ENCODE peak calls at places on chromosomes 12 and 14, in eight cellular contexts. A, I, R, V, B, U, Z and T are unnamed samples.

GRCh38 chr12:52441320-52441911 is 7.2 kb upstream of the KRT75 start:
- DNase-seq in A (peak), I (no peak), R (peak), V (no peak), B (no peak), U (no peak), Z (peak), T (no peak)

GRCh38 chr14:36617824-36618223 is 35.4 kb upstream of the NKX2-8 start:
- DNase-seq in A (no peak), I (no peak), R (no peak), V (no peak), B (no peak), U (no peak), Z (no peak), T (no peak)

GRCh38 chr14:95547626-95548327 is 12.9 kb downstream of the GLRX5 start:
- DNase-seq in A (no peak), I (no peak), R (peak), V (no peak), B (no peak), U (no peak), Z (peak), T (no peak)

GRCh38 chr14:53109028-53109687 is 44.0 kb downstream of the DDHD1 start:
- DNase-seq in A (peak), I (no peak), R (no peak), V (peak), B (no peak), U (no peak), Z (no peak), T (no peak)

GRCh38 chr12:64894827-64895475 is 70.5 kb downstream of the TBC1D30 start:
- DNase-seq in A (no peak), I (no peak), R (no peak), V (no peak), B (no peak), U (no peak), Z (no peak), T (no peak)

GRCh38 chr12:79690606-79691298 is at the start of gene PAWR:
- DNase-seq in A (peak), I (peak), R (peak), V (peak), B (peak), U (peak), Z (peak), T (no peak)

GRCh38 chr14:94918896-94919295 is 149.0 kb upstream of the GSC start:
- DNase-seq in A (no peak), I (no peak), R (no peak), V (no peak), B (no peak), U (no peak), Z (peak), T (no peak)

GRCh38 chr12:76081909-76082308 is 2.6 kb downstream of the NAP1L1 start:
- DNase-seq in A (no peak), I (no peak), R (no peak), V (no peak), B (no peak), U (no peak), Z (no peak), T (no peak)

GRCh38 chr12:51823875-51824565 is 24.5 kb downstream of the FIGNL2 start:
- DNase-seq in A (peak), I (no peak), R (peak), V (no peak), B (no peak), U (peak), Z (peak), T (no peak)

GRCh38 chr14:81268016-81268416 is 47.3 kb upstream of the GTF2A1 start:
- DNase-seq in A (no peak), I (no peak), R (no peak), V (no peak), B (no peak), U (no peak), Z (no peak), T (no peak)

GRCh38 chr12:99110866-99111265 is 465.8 kb downstream of the APAF1 start:
- DNase-seq in A (no peak), I (no peak), R (no peak), V (no peak), B (no peak), U (no peak), Z (no peak), T (no peak)

GRCh38 chr12:21476949-21477348 is 24.5 kb downstream of the RECQL start:
- DNase-seq in A (no peak), I (no peak), R (peak), V (no peak), B (no peak), U (no peak), Z (peak), T (no peak)

GRCh38 chr14:96125536-96125935 is 79.1 kb upstream of the BDKRB2 start:
- DNase-seq in A (no peak), I (no peak), R (peak), V (no peak), B (no peak), U (no peak), Z (no peak), T (no peak)

GRCh38 chr14:90795744-90796143 is 20.5 kb downstream of the TTC7B start:
- DNase-seq in A (no peak), I (no peak), R (peak), V (no peak), B (no peak), U (no peak), Z (peak), T (no peak)

GRCh38 chr14:104093366-104094055 is 8.0 kb downstream of the ASPG start:
- DNase-seq in A (no peak), I (peak), R (no peak), V (no peak), B (no peak), U (no peak), Z (no peak), T (no peak)

GRCh38 chr14:72270341-72270740 is 338.1 kb downstream of the RGS6 start:
- DNase-seq in A (no peak), I (no peak), R (no peak), V (no peak), B (no peak), U (no peak), Z (no peak), T (no peak)

GRCh38 chr14:54804720-54805060 is 97.9 kb downstream of the GCH1 start:
- DNase-seq in A (no peak), I (no peak), R (no peak), V (no peak), B (no peak), U (no peak), Z (no peak), T (no peak)

GRCh38 chr12:53378705-53379388 is 1.1 kb upstream of the SP1 start:
- DNase-seq in A (peak), I (no peak), R (no peak), V (no peak), B (no peak), U (no peak), Z (no peak), T (no peak)

GRCh38 chr12:104667139-104667538 is 210.4 kb downstream of the CHST11 start:
- DNase-seq in A (no peak), I (no peak), R (peak), V (no peak), B (no peak), U (peak), Z (no peak), T (no peak)

GRCh38 chr14:21084988-21085853 is 13.2 kb downstream of the ZNF219 start:
- DNase-seq in A (peak), I (no peak), R (peak), V (no peak), B (no peak), U (no peak), Z (no peak), T (no peak)

GRCh38 chr12:20142956-20143355 is 225.4 kb upstream of the PDE3A start:
- DNase-seq in A (no peak), I (no peak), R (peak), V (no peak), B (peak), U (no peak), Z (no peak), T (no peak)

GRCh38 chr14:26596722-26597030 is 1.2 kb downstream of the NOVA1 start:
- DNase-seq in A (no peak), I (peak), R (peak), V (no peak), B (no peak), U (no peak), Z (no peak), T (no peak)

GRCh38 chr12:52033506-52034258 is 17.6 kb upstream of the NR4A1 start:
- DNase-seq in A (no peak), I (peak), R (no peak), V (no peak), B (no peak), U (no peak), Z (no peak), T (no peak)

GRCh38 chr14:72434856-72435255 is 459.0 kb downstream of the DPF3 start:
- DNase-seq in A (no peak), I (no peak), R (no peak), V (no peak), B (no peak), U (no peak), Z (no peak), T (no peak)

GRCh38 chr14:49688701-49689030 is 652 bp upstream of the POLE2 start:
- DNase-seq in A (no peak), I (no peak), R (no peak), V (no peak), B (no peak), U (no peak), Z (no peak), T (no peak)
- H3K27ac ChIP-seq in A (peak), I (no peak), R (no peak), V (no peak), B (no peak), U (peak), Z (peak), T (peak)

GRCh38 chr12:87405918-87406317 is 623.3 kb downstream of the C12orf50 start:
- DNase-seq in A (no peak), I (no peak), R (peak), V (no peak), B (no peak), U (no peak), Z (peak), T (no peak)

GRCh38 chr12:87406926-87407325 is 622.3 kb downstream of the C12orf50 start:
- DNase-seq in A (no peak), I (no peak), R (peak), V (no peak), B (no peak), U (no peak), Z (no peak), T (no peak)
- H3K27ac ChIP-seq in A (no peak), I (no peak), R (no peak), V (no peak), B (no peak), U (no peak), Z (no peak), T (no peak)

GRCh38 chr12:106080111-106080732 is 58.5 kb downstream of the NUAK1 start:
- DNase-seq in A (no peak), I (no peak), R (peak), V (no peak), B (no peak), U (no peak), Z (no peak), T (no peak)
- H3K27ac ChIP-seq in A (peak), I (peak), R (peak), V (no peak), B (no peak), U (peak), Z (no peak), T (peak)

GRCh38 chr12:47066278-47067048 is 13.0 kb upstream of the PCED1B start:
- DNase-seq in A (no peak), I (no peak), R (peak), V (no peak), B (no peak), U (no peak), Z (no peak), T (no peak)
- H3K27ac ChIP-seq in A (peak), I (no peak), R (no peak), V (no peak), B (no peak), U (peak), Z (no peak), T (no peak)

GRCh38 chr12:109130297-109130696 is 13.9 kb downstream of the ACACB start:
- DNase-seq in A (no peak), I (no peak), R (no peak), V (no peak), B (no peak), U (no peak), Z (no peak), T (no peak)

GRCh38 chr12:109134186-109134917 is 18.0 kb downstream of the ACACB start:
- DNase-seq in A (no peak), I (no peak), R (peak), V (no peak), B (no peak), U (no peak), Z (peak), T (no peak)

GRCh38 chr12:109130755-109131521 is 14.6 kb downstream of the ACACB start:
- DNase-seq in A (no peak), I (no peak), R (no peak), V (no peak), B (no peak), U (peak), Z (no peak), T (peak)

GRCh38 chr12:109127533-109128242 is 11.3 kb downstream of the ACACB start:
- DNase-seq in A (no peak), I (no peak), R (no peak), V (no peak), B (no peak), U (no peak), Z (no peak), T (no peak)

DNA sequence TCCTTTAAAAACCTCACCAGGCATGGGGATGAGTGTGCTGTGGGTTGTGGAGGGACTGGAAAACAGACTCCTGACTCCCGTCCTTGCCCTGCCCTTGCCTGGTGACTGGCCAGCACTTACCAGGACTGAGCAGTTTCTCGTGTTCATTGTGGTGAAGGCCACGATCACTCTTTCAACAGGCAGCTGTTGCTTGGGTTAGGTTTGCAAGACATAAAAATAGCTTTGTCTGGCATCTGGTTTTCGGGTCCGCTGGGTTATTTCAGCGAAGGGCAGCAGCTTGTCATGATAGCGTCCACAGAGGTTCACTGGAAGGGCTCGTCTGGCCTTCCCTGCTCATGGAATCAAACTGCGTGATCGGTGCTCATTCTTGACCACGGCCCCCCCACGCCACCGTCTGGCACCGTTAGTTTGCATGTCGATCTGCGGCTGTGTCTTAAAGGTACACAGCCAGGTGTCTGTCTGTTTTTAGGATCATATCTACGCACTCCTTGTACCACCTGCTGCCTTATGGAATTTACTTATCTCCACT is 15.2 kb downstream of the ACACB start:
- DNase-seq in A (no peak), I (no peak), R (no peak), V (no peak), B (no peak), U (peak), Z (no peak), T (no peak)
- H3K27ac ChIP-seq in A (peak), I (no peak), R (peak), V (no peak), B (no peak), U (peak), Z (no peak), T (peak)